ENCODE peak calls at places on chromosomes 13 and 19, in ten cellular contexts. N, U, F, C, S, I, W, B, O and D are unnamed samples.

GRCh38 chr13:107644136-107644535 is 571.2 kb downstream of the LIG4 start:
- DNase-seq in N (no peak), U (no peak), F (no peak), C (no peak), S (no peak), I (no peak), W (no peak), B (no peak), O (no peak), D (no peak)

GRCh38 chr19:8209965-8210659 is 942 bp downstream of the CERS4 start:
- DNase-seq in N (no peak), U (peak), F (no peak), C (no peak), S (no peak), I (no peak), W (no peak), B (no peak), O (no peak), D (no peak)

GRCh38 chr13:52615817-52616216 is 26.4 kb upstream of the HNRNPA1L2 start:
- DNase-seq in N (no peak), U (no peak), F (no peak), C (peak), S (no peak), I (no peak), W (no peak), B (peak), O (no peak), D (no peak)

GRCh38 chr13:49218493-49219051 is 1.6 kb upstream of the MLNR start:
- DNase-seq in N (peak), U (peak), F (no peak), C (no peak), S (no peak), I (no peak), W (peak), B (no peak), O (no peak), D (no peak)

GRCh38 chr13:102846261-102847015 is 606 bp downstream of the ERCC5 start:
- DNase-seq in N (peak), U (peak), F (peak), C (peak), S (peak), I (peak), W (peak), B (peak), O (no peak), D (no peak)

GRCh38 chr19:30446844-30447243 is 74.7 kb downstream of the ZNF536 start:
- DNase-seq in N (no peak), U (no peak), F (no peak), C (no peak), S (no peak), I (no peak), W (no peak), B (no peak), O (no peak), D (no peak)

GRCh38 chr19:16951529-16951928 is 62.7 kb downstream of the F2RL3 start:
- DNase-seq in N (peak), U (no peak), F (no peak), C (no peak), S (no peak), I (no peak), W (no peak), B (no peak), O (no peak), D (no peak)

GRCh38 chr19:40666803-40667438 is 23.5 kb downstream of the NUMBL start:
- DNase-seq in N (no peak), U (no peak), F (no peak), C (no peak), S (no peak), I (no peak), W (no peak), B (no peak), O (no peak), D (no peak)

GRCh38 chr19:30325657-30326056 is 46.5 kb upstream of the ZNF536 start:
- DNase-seq in N (no peak), U (no peak), F (no peak), C (no peak), S (no peak), I (no peak), W (no peak), B (no peak), O (no peak), D (no peak)

GRCh38 chr19:24033962-24034342 is 53.0 kb upstream of the ZNF254 start:
- DNase-seq in N (peak), U (peak), F (peak), C (no peak), S (peak), I (no peak), W (peak), B (peak), O (peak), D (no peak)

GRCh38 chr19:24032651-24033050 is 54.3 kb upstream of the ZNF254 start:
- DNase-seq in N (no peak), U (no peak), F (no peak), C (no peak), S (no peak), I (peak), W (no peak), B (peak), O (no peak), D (no peak)

GRCh38 chr19:24033308-24033961 is 53.6 kb upstream of the ZNF254 start:
- DNase-seq in N (peak), U (peak), F (peak), C (no peak), S (peak), I (peak), W (peak), B (peak), O (peak), D (peak)

GRCh38 chr19:24029941-24030636 is 56.9 kb upstream of the ZNF254 start:
- DNase-seq in N (no peak), U (peak), F (no peak), C (no peak), S (no peak), I (no peak), W (no peak), B (no peak), O (no peak), D (no peak)
- TF ChIP-seq CTCF in N (no peak), U (peak), F (no peak), C (no peak), S (no peak), I (no peak), W (no peak), B (no peak), O (no peak), D (no peak)

DNA sequence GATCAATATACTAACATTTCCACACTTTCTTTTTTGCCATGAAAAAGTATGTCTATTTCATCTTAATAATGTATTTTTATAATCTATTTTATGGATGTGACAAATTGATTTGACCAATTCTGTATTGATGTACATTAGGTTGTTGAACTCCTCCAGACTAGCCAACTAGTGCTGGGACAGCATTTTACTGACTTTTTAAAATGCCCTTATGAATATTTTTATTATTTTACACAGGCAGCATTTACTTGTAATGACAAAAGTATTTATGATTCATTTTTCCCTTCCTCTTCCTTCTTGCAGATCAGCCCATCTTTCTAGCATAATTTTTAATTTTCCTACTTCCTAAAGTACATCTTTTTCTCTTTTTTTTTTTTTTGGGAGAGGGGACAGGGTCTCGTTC is 918 bp upstream of the FUZ start:
- DNase-seq in N (no peak), U (no peak), F (no peak), C (no peak), S (no peak), I (no peak), W (no peak), B (no peak), O (no peak), D (no peak)
- H3K4me3 ChIP-seq in N (peak), U (no peak), F (no peak), C (peak), S (peak), I (no peak), W (peak), B (no peak), O (peak), D (peak)

DNA sequence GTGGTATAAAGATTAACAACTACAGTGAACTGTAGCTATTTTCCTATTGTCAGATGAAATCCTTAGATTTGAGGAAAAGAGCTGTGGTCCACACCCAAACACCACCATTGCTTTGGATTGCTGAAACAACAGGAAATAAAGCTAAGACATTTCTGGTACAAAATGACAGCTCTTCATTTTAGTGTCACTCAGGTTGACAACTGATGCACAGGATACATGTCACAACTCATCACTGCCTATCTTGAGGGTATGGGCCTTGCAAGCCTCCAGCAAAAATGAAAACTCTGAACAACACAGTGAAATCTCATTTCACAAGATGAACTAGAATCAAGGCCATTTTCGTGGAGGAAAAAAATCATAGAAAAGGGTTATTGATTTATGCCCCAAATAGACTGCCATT is 339.7 kb downstream of the ITGBL1 start:
- DNase-seq in N (no peak), U (no peak), F (no peak), C (no peak), S (no peak), I (no peak), W (no peak), B (no peak), O (no peak), D (no peak)
- TF ChIP-seq CTCF in N (no peak), U (no peak), F (no peak), C (no peak), S (no peak), I (no peak), W (no peak), B (no peak), O (no peak), D (no peak)

DNA sequence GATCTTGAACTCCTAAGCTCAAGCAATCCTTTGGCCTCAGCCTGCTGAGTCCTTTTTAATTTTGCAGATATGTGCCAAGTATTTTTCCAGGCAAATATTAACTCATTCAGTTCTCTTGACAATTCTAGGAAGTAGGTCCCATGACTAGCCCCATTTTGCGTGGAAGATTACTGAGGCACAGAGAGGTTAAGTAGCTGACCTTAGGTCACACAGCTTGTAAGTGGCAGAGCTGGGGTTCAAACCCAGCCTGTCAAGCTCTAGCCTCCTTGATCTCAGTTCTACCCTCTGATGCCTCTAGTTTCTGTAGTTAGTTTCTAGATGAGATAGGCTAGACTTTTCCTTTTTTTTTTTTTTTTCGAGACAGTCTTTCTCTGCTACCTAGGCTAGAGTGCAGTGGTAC is 18.1 kb downstream of the CYP4F22 start:
- DNase-seq in N (no peak), U (no peak), F (no peak), C (no peak), S (no peak), I (no peak), W (no peak), B (no peak), O (no peak), D (no peak)
- H3K4me3 ChIP-seq in N (no peak), U (no peak), F (no peak), C (no peak), S (no peak), I (no peak), W (no peak), B (no peak), O (no peak), D (no peak)

GRCh38 chr19:19637523-19638251 is 5.8 kb downstream of the GMIP start:
- DNase-seq in N (no peak), U (peak), F (no peak), C (no peak), S (no peak), I (no peak), W (no peak), B (no peak), O (no peak), D (no peak)
- TF ChIP-seq CTCF in N (no peak), U (no peak), F (no peak), C (no peak), S (no peak), I (no peak), W (no peak), B (no peak), O (no peak), D (no peak)

DNA sequence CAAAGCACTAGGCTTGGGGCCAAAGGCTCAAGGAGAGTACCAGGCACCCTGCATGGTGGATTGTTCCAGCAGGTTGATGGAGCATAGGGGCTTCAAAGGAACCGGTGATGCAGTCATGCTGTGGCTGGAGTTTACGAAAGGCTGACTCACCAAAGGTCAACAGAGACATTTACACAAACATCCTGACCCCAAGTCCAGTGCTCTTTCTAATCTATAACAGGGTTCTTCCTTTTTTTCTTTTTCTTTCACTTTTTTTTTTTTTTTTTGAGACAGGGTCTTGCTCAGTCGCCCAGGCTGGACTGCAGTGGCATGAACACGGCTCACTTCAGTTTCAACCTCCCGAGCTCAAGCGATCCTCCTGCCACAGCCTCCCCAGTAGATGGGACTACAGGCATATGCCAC is 35.6 kb upstream of the TPTE2 start:
- DNase-seq in N (peak), U (no peak), F (no peak), C (no peak), S (no peak), I (no peak), W (no peak), B (peak), O (no peak), D (no peak)
- H3K4me3 ChIP-seq in N (no peak), U (no peak), F (no peak), C (no peak), S (no peak), I (no peak), W (no peak), B (no peak), O (no peak), D (no peak)

GRCh38 chr13:111505175-111505777 is 184.8 kb downstream of the TEX29 start:
- DNase-seq in N (no peak), U (peak), F (no peak), C (no peak), S (no peak), I (no peak), W (peak), B (peak), O (no peak), D (no peak)
- TF ChIP-seq CTCF in N (peak), U (peak), F (no peak), C (no peak), S (peak), I (no peak), W (no peak), B (peak), O (no peak), D (peak)

DNA sequence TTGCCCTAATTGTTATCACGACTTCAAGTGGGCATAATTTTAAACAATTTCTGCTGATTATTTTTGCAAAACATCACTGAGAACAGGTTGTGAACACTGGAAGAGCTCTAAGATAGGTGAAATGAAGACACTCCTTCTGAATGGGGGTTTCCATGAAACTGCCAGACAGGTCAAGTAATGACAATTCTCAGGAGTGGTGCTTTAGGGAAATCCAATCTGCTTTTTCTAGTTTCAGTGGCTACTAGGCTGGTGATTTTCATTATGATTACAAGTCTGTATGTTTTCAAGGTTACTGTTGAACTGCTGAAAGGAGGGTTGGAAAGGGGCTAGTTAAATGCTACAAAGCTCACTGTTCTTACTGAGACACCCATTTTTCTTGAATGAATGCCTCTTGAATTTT is 1724.2 kb downstream of the PCDH9 start:
- DNase-seq in N (no peak), U (no peak), F (no peak), C (peak), S (no peak), I (no peak), W (no peak), B (no peak), O (no peak), D (no peak)
- H3K4me3 ChIP-seq in N (no peak), U (no peak), F (no peak), C (no peak), S (no peak), I (no peak), W (no peak), B (no peak), O (no peak), D (no peak)